ENCODE peak calls at places on chromosomes 13 and 19, in six cellular contexts. Q is ovary, M is heart left ventricle, X is fibroblast of pulmonary artery, L is AG09309, K is NB4. A is an unnamed sample.

GRCh38 chr19:14347999-14348889 is 33.0 kb upstream of the ADGRE5 start:
- DNase-seq in Q (peak; percentile 34), M (peak; percentile 86), X (peak; percentile 59), L (no peak), K (peak; percentile 66), A (peak; percentile 44)

GRCh38 chr19:30446844-30447243 is 74.7 kb downstream of the ZNF536 start:
- DNase-seq in Q (no peak), M (no peak), X (no peak), L (no peak), K (no peak), A (no peak)

GRCh38 chr13:110443633-110444225 is 117.8 kb downstream of the RAB20 start:
- DNase-seq in Q (no peak), M (no peak), X (no peak), L (no peak), K (no peak), A (no peak)

GRCh38 chr13:41458187-41458938 is 1.0 kb downstream of the RGCC start:
- DNase-seq in Q (no peak), M (peak; percentile 70), X (no peak), L (no peak), K (peak; percentile 53), A (no peak)

GRCh38 chr13:59915252-59915651 is 248.5 kb downstream of the DIAPH3 start:
- DNase-seq in Q (no peak), M (no peak), X (no peak), L (no peak), K (no peak), A (no peak)

GRCh38 chr13:23609414-23610186 is 39.4 kb downstream of the TNFRSF19 start:
- DNase-seq in Q (peak; percentile 38), M (no peak), X (peak; percentile 59), L (no peak), K (no peak), A (peak; percentile 54)

GRCh38 chr19:19964416-19964815 is 63.7 kb downstream of the ZNF93 start:
- DNase-seq in Q (no peak), M (no peak), X (no peak), L (no peak), K (no peak), A (no peak)

GRCh38 chr13:98350746-98351330 is 173.8 kb upstream of the RNF113B start:
- DNase-seq in Q (no peak), M (no peak), X (no peak), L (no peak), K (no peak), A (no peak)

GRCh38 chr19:16496613-16496983 is 404 bp downstream of the C19orf44 start:
- DNase-seq in Q (peak; percentile 41), M (no peak), X (peak; percentile 51), L (no peak), K (no peak), A (peak; percentile 60)

GRCh38 chr19:928471-929259 is 2.8 kb downstream of the ARID3A start:
- DNase-seq in Q (no peak), M (no peak), X (peak; percentile 25), L (no peak), K (no peak), A (no peak)

GRCh38 chr19:29878973-29879654 is 62.9 kb upstream of the URI1 start:
- DNase-seq in Q (no peak), M (no peak), X (peak; percentile 10), L (peak; percentile 46), K (peak; percentile 43), A (peak; percentile 52)

GRCh38 chr13:31629085-31629785 is 110.1 kb upstream of the RXFP2 start:
- DNase-seq in Q (no peak), M (no peak), X (peak; percentile 31), L (no peak), K (peak; percentile 89), A (peak; percentile 71)

GRCh38 chr13:64723735-64724134 is 2506.4 kb downstream of the PCDH9 start:
- DNase-seq in Q (no peak), M (no peak), X (peak; percentile 97), L (peak; percentile 63), K (no peak), A (peak; percentile 96)

GRCh38 chr13:96678801-96679200 is 315.5 kb downstream of the OXGR1 start:
- DNase-seq in Q (no peak), M (no peak), X (no peak), L (no peak), K (no peak), A (no peak)

GRCh38 chr13:44921931-44922758 is 67.1 kb downstream of the NUFIP1 start:
- DNase-seq in Q (no peak), M (no peak), X (peak; percentile 94), L (peak; percentile 90), K (no peak), A (peak; percentile 97)

GRCh38 chr13:39196957-39197644 is 158.8 kb downstream of the NHLRC3 start:
- DNase-seq in Q (no peak), M (no peak), X (no peak), L (no peak), K (peak; percentile 5), A (no peak)

GRCh38 chr19:39982883-39983282 is 11.9 kb downstream of the PSMC4 start:
- DNase-seq in Q (no peak), M (no peak), X (no peak), L (no peak), K (no peak), A (no peak)

GRCh38 chr13:111904701-111905608 is 162.0 kb upstream of the SOX1 start:
- DNase-seq in Q (no peak), M (no peak), X (no peak), L (no peak), K (no peak), A (no peak)

GRCh38 chr13:64912141-64912540 is 2318.0 kb downstream of the PCDH9 start:
- DNase-seq in Q (no peak), M (no peak), X (peak; percentile 82), L (peak; percentile 7), K (no peak), A (peak; percentile 74)

GRCh38 chr13:26557393-26558073 is at the start of gene WASF3:
- DNase-seq in Q (peak; percentile 96), M (peak; percentile 96), X (peak; percentile 93), L (peak; percentile 64), K (peak; percentile 71), A (peak; percentile 92)

GRCh38 chr13:37618554-37618953 is 20.0 kb upstream of the POSTN start:
- DNase-seq in Q (no peak), M (no peak), X (peak; percentile 84), L (peak; percentile 67), K (no peak), A (peak; percentile 89)

GRCh38 chr13:68378294-68378693 is 1148.2 kb upstream of the PCDH9 start:
- DNase-seq in Q (no peak), M (no peak), X (no peak), L (no peak), K (no peak), A (no peak)

GRCh38 chr13:92224052-92224821 is 825.8 kb downstream of the GPC5 start:
- DNase-seq in Q (no peak), M (no peak), X (peak; percentile 97), L (no peak), K (peak; percentile 92), A (peak; percentile 93)

DNA sequence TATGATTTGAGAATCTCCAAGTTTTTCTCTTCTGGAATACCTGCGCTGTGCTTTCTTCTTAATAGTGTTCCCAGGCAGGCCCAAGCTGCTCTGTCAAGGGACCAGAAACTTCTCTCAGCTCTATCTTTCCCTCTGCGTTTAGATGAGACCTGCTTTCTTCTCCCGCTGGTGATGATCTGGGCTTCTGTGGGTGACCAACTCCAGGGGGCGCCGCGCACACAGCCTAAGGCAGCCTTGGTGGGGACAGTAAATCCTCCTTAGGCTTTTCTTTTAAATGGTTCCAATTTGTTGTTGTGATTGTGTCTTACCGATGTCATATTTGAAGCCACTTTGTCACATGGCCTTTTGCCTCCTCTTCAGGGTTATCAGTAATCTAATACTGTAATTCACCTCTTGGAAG is 439.4 kb upstream of the KLF12 start:
- DNase-seq in Q (no peak), M (no peak), X (no peak), L (no peak), K (peak; percentile 25), A (no peak)
- H3K4me3 ChIP-seq in Q (no peak overlapping the region), M (no peak overlapping the region), X (no peak overlapping the region), L (no peak overlapping the region), K (no peak overlapping the region), A (no peak overlapping the region)

GRCh38 chr19:37778613-37779138 is 710 bp downstream of the ZNF573 start:
- DNase-seq in Q (no peak), M (no peak), X (peak; percentile 39), L (no peak), K (peak; percentile 56), A (peak; percentile 16)

DNA sequence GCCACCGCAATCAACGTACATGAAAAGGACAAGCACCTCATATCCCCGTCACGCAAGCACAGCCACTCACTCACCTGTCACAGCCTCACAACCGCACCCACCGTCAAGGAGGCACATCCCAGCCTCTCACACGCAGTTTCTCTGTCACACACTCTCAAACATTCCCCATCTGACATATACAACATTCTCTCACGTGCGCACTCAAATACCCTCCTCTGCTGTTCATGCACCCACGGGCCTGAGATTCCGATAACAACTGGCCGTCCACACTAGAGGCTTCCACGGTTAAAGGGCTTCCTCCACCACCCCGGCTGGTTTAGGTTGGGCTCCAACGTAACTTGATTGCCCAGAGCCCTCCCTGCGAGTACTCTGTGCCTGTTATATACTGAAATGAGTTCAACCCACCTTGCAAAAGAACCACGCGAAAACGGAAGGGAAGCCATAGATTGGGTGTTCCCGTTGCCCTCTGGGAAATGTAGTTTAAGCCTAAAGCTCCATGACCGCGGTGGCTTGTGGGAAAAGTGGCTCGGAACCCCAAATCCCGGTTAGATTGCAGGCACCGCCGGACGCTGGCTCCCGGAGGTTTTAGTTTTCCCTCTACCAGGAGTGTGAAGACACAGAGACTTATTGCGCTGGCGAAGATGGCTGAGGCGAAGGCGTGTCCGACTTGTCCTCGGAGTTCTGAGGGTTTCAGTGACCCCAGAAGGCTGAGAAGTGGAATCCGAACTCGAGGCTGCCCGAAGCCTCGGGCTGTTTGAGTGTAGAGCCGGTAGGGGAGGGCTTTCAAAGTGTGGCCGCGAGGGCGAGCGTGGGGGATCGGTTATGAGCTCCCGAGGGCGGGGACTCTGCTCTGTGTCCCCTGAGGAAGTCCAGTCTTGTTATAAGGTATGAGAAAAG is at the start of gene ZNF573:
- DNase-seq in Q (peak; percentile 80), M (peak; percentile 86), X (peak; percentile 93), L (peak; percentile 54), K (peak; percentile 88), A (peak; percentile 90)
- TF ChIP-seq CTCF in Q (no peak), M (peak; percentile 30), X (peak; percentile 20), L (peak; percentile 27), K (no peak), A (peak; percentile 41)

GRCh38 chr13:63636231-63636993 is 2220.8 kb upstream of the PCDH20 start:
- DNase-seq in Q (no peak), M (no peak), X (peak; percentile 3), L (no peak), K (no peak), A (no peak)
- H3K4me3 ChIP-seq in Q (no peak overlapping the region), M (no peak overlapping the region), X (peak overlapping the region; percentile 28), L (no peak overlapping the region), K (no peak overlapping the region), A (no peak overlapping the region)

GRCh38 chr19:33577947-33578346 is 43.8 kb upstream of the CHST8 start:
- DNase-seq in Q (no peak), M (no peak), X (no peak), L (no peak), K (no peak), A (no peak)

GRCh38 chr19:33574824-33575223 is 46.9 kb upstream of the CHST8 start:
- DNase-seq in Q (no peak), M (no peak), X (no peak), L (no peak), K (no peak), A (no peak)

GRCh38 chr19:33580026-33580644 is 41.6 kb upstream of the CHST8 start:
- DNase-seq in Q (no peak), M (no peak), X (no peak), L (no peak), K (no peak), A (no peak)

GRCh38 chr19:33580645-33581037 is 41.1 kb upstream of the CHST8 start:
- DNase-seq in Q (no peak), M (no peak), X (no peak), L (no peak), K (no peak), A (no peak)

GRCh38 chr19:33578697-33579096 is 43.1 kb upstream of the CHST8 start:
- DNase-seq in Q (no peak), M (no peak), X (no peak), L (no peak), K (no peak), A (no peak)
- TF ChIP-seq CTCF in Q (no peak), M (no peak), X (no peak), L (no peak), K (no peak), A (no peak)

A was measured in fibroblast of the aortic adventitia.